ENCODE peak calls at places on chromosomes 12 and 14, in eight cellular contexts. A is stimulated activated CD4-positive, alpha-beta T cell treated with anti-CD3 and anti-CD28 coated beads, Interleukin-2, amount 100 ng/mL, for 48 hours; U is trophoblast cell; Q is MCF 10A; J is left ventricle myocardium inferior; W is head of caudate nucleus; X is HTR-8/SVneo; L is Kasumi-1. E is an unnamed sample.

GRCh38 chr12:88419794-88420193 is 160.5 kb downstream of the KITLG start:
- DNase-seq in A (no peak), U (no peak), Q (no peak), J (no peak), W (no peak), X (no peak), L (no peak), E (no peak)

GRCh38 chr12:48280572-48280971 is 70.1 kb downstream of the ZNF641 start:
- DNase-seq in A (no peak), U (no peak), Q (no peak), J (no peak), W (no peak), X (no peak), L (no peak), E (no peak)

GRCh38 chr12:6961278-6961694 is 9.2 kb downstream of the PHB2 start:
- DNase-seq in A (peak), U (peak), Q (peak), J (peak), W (peak), X (no peak), L (no peak), E (peak)

GRCh38 chr12:105317453-105317852 is 13.0 kb upstream of the C12orf75 start:
- DNase-seq in A (no peak), U (peak), Q (no peak), J (no peak), W (no peak), X (no peak), L (no peak), E (no peak)

GRCh38 chr12:58425481-58426392 is 484.4 kb downstream of the ATP23 start:
- DNase-seq in A (no peak), U (peak), Q (peak), J (no peak), W (peak), X (peak), L (no peak), E (peak)

GRCh38 chr12:20376984-20377383 is 8.6 kb downstream of the PDE3A start:
- DNase-seq in A (no peak), U (no peak), Q (peak), J (no peak), W (no peak), X (no peak), L (peak), E (no peak)

GRCh38 chr14:97251423-97252155 is 454.4 kb downstream of the VRK1 start:
- DNase-seq in A (no peak), U (no peak), Q (no peak), J (no peak), W (no peak), X (no peak), L (peak), E (no peak)

GRCh38 chr12:57606016-57606311 is 1.3 kb downstream of the DTX3 start:
- DNase-seq in A (no peak), U (no peak), Q (no peak), J (no peak), W (no peak), X (no peak), L (no peak), E (no peak)

GRCh38 chr12:19238520-19238919 is 109.0 kb downstream of the PLEKHA5 start:
- DNase-seq in A (no peak), U (no peak), Q (no peak), J (no peak), W (no peak), X (no peak), L (no peak), E (no peak)

GRCh38 chr12:102061096-102061555 is 665 bp downstream of the WASHC3 start:
- DNase-seq in A (no peak), U (peak), Q (peak), J (no peak), W (no peak), X (no peak), L (peak), E (no peak)

GRCh38 chr12:58809064-58809607 is 111.2 kb downstream of the LRIG3 start:
- DNase-seq in A (no peak), U (no peak), Q (no peak), J (no peak), W (no peak), X (no peak), L (no peak), E (no peak)

GRCh38 chr12:4763549-4763948 is 43.3 kb downstream of the GALNT8 start:
- DNase-seq in A (peak), U (no peak), Q (no peak), J (no peak), W (no peak), X (no peak), L (no peak), E (peak)

GRCh38 chr12:47082963-47083621 is 3.3 kb upstream of the AMIGO2 start:
- DNase-seq in A (no peak), U (peak), Q (peak), J (no peak), W (no peak), X (peak), L (no peak), E (peak)

GRCh38 chr14:22471545-22472121 is 117.4 kb downstream of the DAD1 start:
- DNase-seq in A (no peak), U (peak), Q (peak), J (peak), W (peak), X (no peak), L (peak), E (peak)

GRCh38 chr14:20757963-20758362 is 10.2 kb upstream of the EDDM3B start:
- DNase-seq in A (no peak), U (no peak), Q (no peak), J (no peak), W (peak), X (no peak), L (peak), E (no peak)

GRCh38 chr12:27822076-27822712 is 42.2 kb upstream of the MANSC4 start:
- DNase-seq in A (peak), U (peak), Q (peak), J (no peak), W (no peak), X (peak), L (no peak), E (no peak)

GRCh38 chr12:93813972-93814821 is 137.0 kb downstream of the CRADD start:
- DNase-seq in A (no peak), U (no peak), Q (no peak), J (peak), W (peak), X (no peak), L (no peak), E (no peak)

GRCh38 chr14:50910495-50911420 is 33.5 kb downstream of the PYGL start:
- DNase-seq in A (no peak), U (peak), Q (no peak), J (no peak), W (no peak), X (no peak), L (no peak), E (no peak)

GRCh38 chr12:105740970-105741725 is 397.6 kb downstream of the NUAK1 start:
- DNase-seq in A (no peak), U (no peak), Q (peak), J (peak), W (peak), X (no peak), L (no peak), E (no peak)

GRCh38 chr12:39392154-39392925 is 50.6 kb downstream of the KIF21A start:
- DNase-seq in A (no peak), U (no peak), Q (no peak), J (no peak), W (no peak), X (no peak), L (no peak), E (no peak)

GRCh38 chr12:115160290-115161108 is 476.5 kb upstream of the TBX3 start:
- DNase-seq in A (no peak), U (no peak), Q (no peak), J (no peak), W (no peak), X (no peak), L (no peak), E (no peak)

GRCh38 chr14:97719043-97719442 is 921.9 kb downstream of the VRK1 start:
- DNase-seq in A (no peak), U (no peak), Q (no peak), J (no peak), W (no peak), X (no peak), L (no peak), E (no peak)

GRCh38 chr12:26062566-26062965 is 62.3 kb downstream of the BHLHE41 start:
- DNase-seq in A (no peak), U (peak), Q (peak), J (no peak), W (no peak), X (peak), L (no peak), E (no peak)

GRCh38 chr12:54364413-54364812 is at the start of gene GPR84:
- DNase-seq in A (no peak), U (no peak), Q (no peak), J (no peak), W (no peak), X (no peak), L (peak), E (no peak)